ENCODE peak calls at places on chromosomes 6 and 20, in eight cellular contexts. One of them, this sample, is unnamed.
A peak's percentile ranks its signal among the peaks of the same experiment; 100 is the strongest.

GRCh38 chr6:105790635-105791034 is 295.5 kb upstream of the PRDM1 start:
- DNase-seq in HepG2: no peak
- DNase-seq in stomach: no peak
- DNase-seq in A549: no peak
- DNase-seq in GM12878: no peak
- DNase-seq in ovary: no peak
- DNase-seq in SK-N-SH: no peak
- DNase-seq in transverse colon: no peak
- DNase-seq in this sample: no peak

GRCh38 chr20:58086763-58087566 is 141.5 kb downstream of the ANKRD60 start:
- DNase-seq in HepG2: peak; percentile 51
- DNase-seq in stomach: no peak
- DNase-seq in A549: peak; percentile 57
- DNase-seq in GM12878: no peak
- DNase-seq in ovary: no peak
- DNase-seq in SK-N-SH: peak; percentile 76
- DNase-seq in transverse colon: peak; percentile 48
- DNase-seq in this sample: peak; percentile 43

GRCh38 chr6:79277109-79277508 is 42.6 kb upstream of the HMGN3 start:
- DNase-seq in HepG2: no peak
- DNase-seq in stomach: no peak
- DNase-seq in A549: no peak
- DNase-seq in GM12878: no peak
- DNase-seq in ovary: no peak
- DNase-seq in SK-N-SH: no peak
- DNase-seq in transverse colon: no peak
- DNase-seq in this sample: no peak

GRCh38 chr6:14882394-14883073 is 363.3 kb upstream of the JARID2 start:
- DNase-seq in HepG2: no peak
- DNase-seq in stomach: no peak
- DNase-seq in A549: no peak
- DNase-seq in GM12878: no peak
- DNase-seq in ovary: no peak
- DNase-seq in SK-N-SH: no peak
- DNase-seq in transverse colon: no peak
- DNase-seq in this sample: no peak

GRCh38 chr6:35497571-35498406 is 910 bp upstream of the TEAD3 start:
- DNase-seq in HepG2: peak; percentile 47
- DNase-seq in stomach: peak; percentile 56
- DNase-seq in A549: peak; percentile 39
- DNase-seq in GM12878: no peak
- DNase-seq in ovary: peak; percentile 86
- DNase-seq in SK-N-SH: peak; percentile 92
- DNase-seq in transverse colon: peak; percentile 69
- DNase-seq in this sample: peak; percentile 92

GRCh38 chr6:155328539-155329459 is 14.5 kb upstream of the TFB1M start:
- DNase-seq in HepG2: peak; percentile 100
- DNase-seq in stomach: peak; percentile 92
- DNase-seq in A549: no peak
- DNase-seq in GM12878: no peak
- DNase-seq in ovary: no peak
- DNase-seq in SK-N-SH: no peak
- DNase-seq in transverse colon: peak; percentile 41
- DNase-seq in this sample: no peak

GRCh38 chr20:43832961-43833360 is 81.7 kb upstream of the TOX2 start:
- DNase-seq in HepG2: no peak
- DNase-seq in stomach: no peak
- DNase-seq in A549: no peak
- DNase-seq in GM12878: no peak
- DNase-seq in ovary: no peak
- DNase-seq in SK-N-SH: no peak
- DNase-seq in transverse colon: no peak
- DNase-seq in this sample: peak; percentile 7

GRCh38 chr6:15901141-15902115 is 227.5 kb upstream of the MYLIP start:
- DNase-seq in HepG2: no peak
- DNase-seq in stomach: no peak
- DNase-seq in A549: no peak
- DNase-seq in GM12878: peak; percentile 99
- DNase-seq in ovary: no peak
- DNase-seq in SK-N-SH: no peak
- DNase-seq in transverse colon: peak; percentile 22
- DNase-seq in this sample: no peak

GRCh38 chr20:35023624-35024023 is 68.0 kb downstream of the MYH7B start:
- DNase-seq in HepG2: no peak
- DNase-seq in stomach: no peak
- DNase-seq in A549: no peak
- DNase-seq in GM12878: no peak
- DNase-seq in ovary: no peak
- DNase-seq in SK-N-SH: no peak
- DNase-seq in transverse colon: no peak
- DNase-seq in this sample: no peak

GRCh38 chr6:72466971-72467566 is 154.8 kb upstream of the KCNQ5 start:
- DNase-seq in HepG2: no peak
- DNase-seq in stomach: no peak
- DNase-seq in A549: no peak
- DNase-seq in GM12878: no peak
- DNase-seq in ovary: no peak
- DNase-seq in SK-N-SH: no peak
- DNase-seq in transverse colon: no peak
- DNase-seq in this sample: no peak

GRCh38 chr6:72466471-72466870 is 155.4 kb upstream of the KCNQ5 start:
- DNase-seq in HepG2: no peak
- DNase-seq in stomach: no peak
- DNase-seq in A549: no peak
- DNase-seq in GM12878: no peak
- DNase-seq in ovary: no peak
- DNase-seq in SK-N-SH: no peak
- DNase-seq in transverse colon: no peak
- DNase-seq in this sample: no peak

GRCh38 chr6:72461144-72461543 is 160.7 kb upstream of the KCNQ5 start:
- DNase-seq in HepG2: no peak
- DNase-seq in stomach: no peak
- DNase-seq in A549: no peak
- DNase-seq in GM12878: no peak
- DNase-seq in ovary: no peak
- DNase-seq in SK-N-SH: no peak
- DNase-seq in transverse colon: no peak
- DNase-seq in this sample: no peak

GRCh38 chr6:72464246-72464645 is 157.6 kb upstream of the KCNQ5 start:
- DNase-seq in HepG2: no peak
- DNase-seq in stomach: no peak
- DNase-seq in A549: no peak
- DNase-seq in GM12878: no peak
- DNase-seq in ovary: no peak
- DNase-seq in SK-N-SH: no peak
- DNase-seq in transverse colon: no peak
- DNase-seq in this sample: no peak

DNA sequence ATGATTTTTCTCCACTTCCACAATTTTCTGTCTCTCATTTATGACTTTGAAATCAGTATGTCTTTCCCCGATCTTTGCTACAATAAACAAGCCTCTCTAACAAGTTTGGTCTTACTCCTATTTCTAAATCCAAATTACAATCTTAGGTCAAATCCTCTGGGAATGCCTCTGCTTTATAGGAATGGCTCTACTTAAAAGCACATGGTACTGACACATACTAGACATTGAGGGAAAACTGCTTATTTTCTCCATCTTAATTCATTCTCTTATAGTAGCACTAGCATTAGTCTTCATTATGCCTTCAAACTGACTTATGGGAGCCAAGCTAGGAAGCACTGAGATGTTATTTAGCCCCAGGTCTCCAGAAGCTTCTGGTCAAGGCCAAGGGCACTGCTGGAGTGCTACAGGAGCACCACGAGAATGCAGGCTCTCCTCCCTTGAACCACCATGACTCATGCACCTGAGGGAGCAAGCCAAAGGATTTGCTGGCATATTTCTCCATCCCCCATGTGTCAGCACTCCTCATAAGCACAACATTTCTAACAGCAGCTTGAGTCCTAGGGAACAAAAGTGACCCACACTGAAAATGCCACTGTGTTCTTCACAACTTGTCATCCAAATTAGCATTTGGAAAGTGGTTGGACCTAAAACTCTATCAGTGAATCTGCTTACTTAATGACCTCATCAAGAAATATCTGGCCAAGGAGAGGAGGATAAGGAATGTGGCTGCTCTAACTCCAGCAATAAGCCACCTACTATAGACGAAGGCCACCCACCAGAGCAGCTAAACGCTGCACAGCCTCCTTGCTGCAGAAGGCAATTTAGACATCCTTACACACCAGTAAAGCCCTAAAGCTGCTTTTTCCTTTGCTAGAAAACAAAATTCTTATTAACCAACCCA is 156.8 kb upstream of the KCNQ5 start:
- DNase-seq in HepG2: no peak
- DNase-seq in stomach: no peak
- DNase-seq in A549: peak; percentile 12
- DNase-seq in GM12878: no peak
- DNase-seq in ovary: no peak
- DNase-seq in SK-N-SH: no peak
- DNase-seq in transverse colon: no peak
- DNase-seq in this sample: no peak
- TF ChIP-seq EP300 in HepG2: no peak
- TF ChIP-seq EP300 in stomach: no peak
- TF ChIP-seq EP300 in A549: no peak
- TF ChIP-seq EP300 in GM12878: no peak
- TF ChIP-seq EP300 in ovary: no peak
- TF ChIP-seq EP300 in SK-N-SH: no peak
- TF ChIP-seq EP300 in transverse colon: no peak
- TF ChIP-seq EP300 in this sample: no peak

GRCh38 chr6:136962661-136963060 is 40.6 kb downstream of the SLC35D3 start:
- DNase-seq in HepG2: no peak
- DNase-seq in stomach: peak; percentile 65
- DNase-seq in A549: no peak
- DNase-seq in GM12878: no peak
- DNase-seq in ovary: no peak
- DNase-seq in SK-N-SH: peak; percentile 58
- DNase-seq in transverse colon: peak; percentile 52
- DNase-seq in this sample: no peak

GRCh38 chr6:136956590-136957573 is 34.8 kb downstream of the SLC35D3 start:
- DNase-seq in HepG2: no peak
- DNase-seq in stomach: no peak
- DNase-seq in A549: no peak
- DNase-seq in GM12878: no peak
- DNase-seq in ovary: no peak
- DNase-seq in SK-N-SH: peak; percentile 45
- DNase-seq in transverse colon: no peak
- DNase-seq in this sample: no peak

GRCh38 chr6:136961848-136962247 is 39.7 kb downstream of the SLC35D3 start:
- DNase-seq in HepG2: no peak
- DNase-seq in stomach: no peak
- DNase-seq in A549: no peak
- DNase-seq in GM12878: no peak
- DNase-seq in ovary: no peak
- DNase-seq in SK-N-SH: no peak
- DNase-seq in transverse colon: no peak
- DNase-seq in this sample: no peak

GRCh38 chr6:136958168-136958567 is 36.1 kb downstream of the SLC35D3 start:
- DNase-seq in HepG2: no peak
- DNase-seq in stomach: no peak
- DNase-seq in A549: no peak
- DNase-seq in GM12878: no peak
- DNase-seq in ovary: no peak
- DNase-seq in SK-N-SH: no peak
- DNase-seq in transverse colon: no peak
- DNase-seq in this sample: no peak

GRCh38 chr6:136959471-136959891 is 37.4 kb downstream of the SLC35D3 start:
- DNase-seq in HepG2: no peak
- DNase-seq in stomach: peak; percentile 34
- DNase-seq in A549: no peak
- DNase-seq in GM12878: no peak
- DNase-seq in ovary: no peak
- DNase-seq in SK-N-SH: peak; percentile 36
- DNase-seq in transverse colon: peak; percentile 75
- DNase-seq in this sample: no peak
- TF ChIP-seq EP300 in HepG2: no peak
- TF ChIP-seq EP300 in stomach: no peak
- TF ChIP-seq EP300 in A549: no peak
- TF ChIP-seq EP300 in GM12878: no peak
- TF ChIP-seq EP300 in ovary: no peak
- TF ChIP-seq EP300 in SK-N-SH: no peak
- TF ChIP-seq EP300 in transverse colon: no peak
- TF ChIP-seq EP300 in this sample: no peak

DNA sequence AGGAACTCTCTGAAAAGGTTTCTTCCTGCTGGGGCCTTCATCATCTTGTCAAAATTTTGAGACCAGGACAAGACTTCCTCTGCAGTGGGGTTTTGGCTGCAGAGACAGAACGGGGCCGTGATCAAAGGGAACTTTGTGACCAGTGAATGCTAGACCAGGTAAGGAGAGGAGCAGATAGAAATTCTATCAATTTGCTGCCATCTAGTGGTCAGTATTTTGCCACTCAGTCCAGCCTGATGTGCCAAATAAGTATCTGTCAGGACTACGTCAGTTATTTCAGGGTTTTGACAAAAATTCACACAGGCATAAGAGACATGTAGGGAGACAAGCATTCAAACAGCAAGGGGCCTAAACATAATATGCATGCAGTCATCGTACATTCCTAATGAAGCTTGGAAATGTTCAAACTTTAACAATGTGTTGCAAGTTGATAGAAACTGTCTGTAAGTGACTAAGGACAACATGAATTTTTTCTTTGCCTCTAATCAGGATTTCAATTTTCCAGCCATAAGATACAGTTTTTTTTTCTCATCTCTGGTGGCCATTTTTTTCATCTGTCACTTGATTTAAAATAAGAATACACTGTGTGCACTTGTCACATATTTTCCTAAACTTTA is 22.0 kb upstream of the MTRF1L start:
- DNase-seq in HepG2: peak; percentile 75
- DNase-seq in stomach: peak; percentile 25
- DNase-seq in A549: peak; percentile 47
- DNase-seq in GM12878: peak; percentile 45
- DNase-seq in ovary: no peak
- DNase-seq in SK-N-SH: peak; percentile 60
- DNase-seq in transverse colon: peak; percentile 22
- DNase-seq in this sample: no peak
- TF ChIP-seq EP300 in HepG2: no peak
- TF ChIP-seq EP300 in stomach: no peak
- TF ChIP-seq EP300 in A549: no peak
- TF ChIP-seq EP300 in GM12878: no peak
- TF ChIP-seq EP300 in ovary: no peak
- TF ChIP-seq EP300 in SK-N-SH: no peak
- TF ChIP-seq EP300 in transverse colon: no peak
- TF ChIP-seq EP300 in this sample: no peak

DNA sequence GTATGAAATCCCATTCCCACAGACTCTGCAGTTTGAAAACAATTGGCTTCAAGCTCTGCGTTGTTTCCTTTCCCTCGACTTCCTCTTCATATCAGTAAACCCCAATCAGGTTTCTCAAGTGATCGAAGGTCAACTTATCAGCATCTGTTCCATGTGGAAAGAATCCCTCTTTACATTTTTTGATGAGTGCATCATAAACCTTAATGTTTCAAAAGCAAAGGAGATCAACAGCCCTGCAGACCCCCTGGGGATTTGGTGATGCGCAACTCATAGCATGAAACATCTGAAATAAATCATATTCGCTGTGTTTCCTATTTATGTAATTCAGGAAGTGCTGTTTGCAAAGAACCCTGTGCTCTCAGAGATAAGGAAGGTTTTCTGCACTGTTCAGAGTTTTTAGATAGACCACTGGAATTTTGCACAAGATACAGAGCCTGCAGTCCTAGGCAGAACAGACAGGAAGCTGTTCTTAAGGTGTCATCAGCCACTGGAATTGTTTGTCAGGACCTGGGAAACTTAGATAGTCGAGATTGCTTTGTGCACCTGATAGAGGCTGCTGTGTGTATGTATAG is 216.0 kb downstream of the HIVEP2 start:
- DNase-seq in HepG2: no peak
- DNase-seq in stomach: no peak
- DNase-seq in A549: no peak
- DNase-seq in GM12878: no peak
- DNase-seq in ovary: no peak
- DNase-seq in SK-N-SH: peak; percentile 49
- DNase-seq in transverse colon: no peak
- DNase-seq in this sample: no peak
- TF ChIP-seq EP300 in HepG2: no peak
- TF ChIP-seq EP300 in stomach: no peak
- TF ChIP-seq EP300 in A549: no peak
- TF ChIP-seq EP300 in GM12878: no peak
- TF ChIP-seq EP300 in ovary: no peak
- TF ChIP-seq EP300 in SK-N-SH: no peak
- TF ChIP-seq EP300 in transverse colon: no peak
- TF ChIP-seq EP300 in this sample: no peak